ENCODE peak calls at places on chromosomes 12 and 14, in seven cellular contexts. One of them, this sample, is unnamed.

GRCh38 chr14:84707830-84708229 is 822.1 kb upstream of the FLRT2 start:
- DNase-seq in fibroblast of pulmonary artery: no peak
- DNase-seq in endodermal cell: peak
- DNase-seq in kidney epithelial cell: no peak
- DNase-seq in cardiac muscle cell: no peak
- DNase-seq in mucosa of descending colon: no peak
- DNase-seq in transverse colon: no peak
- DNase-seq in this sample: no peak

GRCh38 chr14:78902010-78902623 is 731.9 kb downstream of the NRXN3 start:
- DNase-seq in fibroblast of pulmonary artery: peak
- DNase-seq in endodermal cell: peak
- DNase-seq in kidney epithelial cell: no peak
- DNase-seq in cardiac muscle cell: peak
- DNase-seq in mucosa of descending colon: peak
- DNase-seq in transverse colon: peak
- DNase-seq in this sample: peak

GRCh38 chr12:110028323-110028722 is 20.0 kb downstream of the C12orf76 start:
- DNase-seq in fibroblast of pulmonary artery: no peak
- DNase-seq in endodermal cell: peak
- DNase-seq in kidney epithelial cell: no peak
- DNase-seq in cardiac muscle cell: no peak
- DNase-seq in mucosa of descending colon: no peak
- DNase-seq in transverse colon: no peak
- DNase-seq in this sample: no peak

GRCh38 chr14:105641075-105641937 is 114.9 kb downstream of the TMEM121 start:
- DNase-seq in fibroblast of pulmonary artery: no peak
- DNase-seq in endodermal cell: no peak
- DNase-seq in kidney epithelial cell: no peak
- DNase-seq in cardiac muscle cell: no peak
- DNase-seq in mucosa of descending colon: no peak
- DNase-seq in transverse colon: no peak
- DNase-seq in this sample: no peak

GRCh38 chr14:21039585-21040369 is 2.4 kb upstream of the RNASE7 start:
- DNase-seq in fibroblast of pulmonary artery: peak
- DNase-seq in endodermal cell: peak
- DNase-seq in kidney epithelial cell: no peak
- DNase-seq in cardiac muscle cell: peak
- DNase-seq in mucosa of descending colon: peak
- DNase-seq in transverse colon: peak
- DNase-seq in this sample: peak

GRCh38 chr14:80522936-80523335 is 311.6 kb upstream of the DIO2 start:
- DNase-seq in fibroblast of pulmonary artery: peak
- DNase-seq in endodermal cell: no peak
- DNase-seq in kidney epithelial cell: no peak
- DNase-seq in cardiac muscle cell: no peak
- DNase-seq in mucosa of descending colon: no peak
- DNase-seq in transverse colon: no peak
- DNase-seq in this sample: no peak

GRCh38 chr12:13038491-13039161 is 5.6 kb upstream of the FAM234B start:
- DNase-seq in fibroblast of pulmonary artery: peak
- DNase-seq in endodermal cell: no peak
- DNase-seq in kidney epithelial cell: no peak
- DNase-seq in cardiac muscle cell: no peak
- DNase-seq in mucosa of descending colon: no peak
- DNase-seq in transverse colon: no peak
- DNase-seq in this sample: peak

GRCh38 chr12:109182041-109182839 is 65.9 kb downstream of the ACACB start:
- DNase-seq in fibroblast of pulmonary artery: no peak
- DNase-seq in endodermal cell: peak
- DNase-seq in kidney epithelial cell: no peak
- DNase-seq in cardiac muscle cell: no peak
- DNase-seq in mucosa of descending colon: no peak
- DNase-seq in transverse colon: no peak
- DNase-seq in this sample: peak

GRCh38 chr14:103871596-103872480 is 24.5 kb upstream of the PPP1R13B start:
- DNase-seq in fibroblast of pulmonary artery: no peak
- DNase-seq in endodermal cell: peak
- DNase-seq in kidney epithelial cell: no peak
- DNase-seq in cardiac muscle cell: peak
- DNase-seq in mucosa of descending colon: peak
- DNase-seq in transverse colon: peak
- DNase-seq in this sample: no peak

GRCh38 chr12:119369907-119370546 is 35.5 kb downstream of the CCDC60 start:
- DNase-seq in fibroblast of pulmonary artery: no peak
- DNase-seq in endodermal cell: no peak
- DNase-seq in kidney epithelial cell: no peak
- DNase-seq in cardiac muscle cell: no peak
- DNase-seq in mucosa of descending colon: no peak
- DNase-seq in transverse colon: no peak
- DNase-seq in this sample: no peak

GRCh38 chr14:49820176-49820575 is 32.4 kb downstream of the NEMF start:
- DNase-seq in fibroblast of pulmonary artery: no peak
- DNase-seq in endodermal cell: no peak
- DNase-seq in kidney epithelial cell: no peak
- DNase-seq in cardiac muscle cell: no peak
- DNase-seq in mucosa of descending colon: no peak
- DNase-seq in transverse colon: no peak
- DNase-seq in this sample: no peak

GRCh38 chr12:42679402-42679801 is 89.9 kb upstream of the PRICKLE1 start:
- DNase-seq in fibroblast of pulmonary artery: no peak
- DNase-seq in endodermal cell: no peak
- DNase-seq in kidney epithelial cell: peak
- DNase-seq in cardiac muscle cell: peak
- DNase-seq in mucosa of descending colon: no peak
- DNase-seq in transverse colon: no peak
- DNase-seq in this sample: peak

GRCh38 chr14:27409936-27410335 is 812.1 kb upstream of the NOVA1 start:
- DNase-seq in fibroblast of pulmonary artery: no peak
- DNase-seq in endodermal cell: no peak
- DNase-seq in kidney epithelial cell: no peak
- DNase-seq in cardiac muscle cell: no peak
- DNase-seq in mucosa of descending colon: no peak
- DNase-seq in transverse colon: no peak
- DNase-seq in this sample: no peak

GRCh38 chr12:48160807-48161206 is 3.5 kb upstream of the ASB8 start:
- DNase-seq in fibroblast of pulmonary artery: peak
- DNase-seq in endodermal cell: no peak
- DNase-seq in kidney epithelial cell: no peak
- DNase-seq in cardiac muscle cell: no peak
- DNase-seq in mucosa of descending colon: no peak
- DNase-seq in transverse colon: no peak
- DNase-seq in this sample: no peak

GRCh38 chr12:111448266-111448830 is 42.6 kb downstream of the SH2B3 start:
- DNase-seq in fibroblast of pulmonary artery: no peak
- DNase-seq in endodermal cell: peak
- DNase-seq in kidney epithelial cell: no peak
- DNase-seq in cardiac muscle cell: no peak
- DNase-seq in mucosa of descending colon: no peak
- DNase-seq in transverse colon: no peak
- DNase-seq in this sample: no peak

GRCh38 chr12:120972870-120973543 is 5.3 kb upstream of the HNF1A start:
- DNase-seq in fibroblast of pulmonary artery: no peak
- DNase-seq in endodermal cell: peak
- DNase-seq in kidney epithelial cell: peak
- DNase-seq in cardiac muscle cell: peak
- DNase-seq in mucosa of descending colon: no peak
- DNase-seq in transverse colon: no peak
- DNase-seq in this sample: no peak

GRCh38 chr14:72478397-72479025 is 415.4 kb downstream of the DPF3 start:
- DNase-seq in fibroblast of pulmonary artery: no peak
- DNase-seq in endodermal cell: no peak
- DNase-seq in kidney epithelial cell: peak
- DNase-seq in cardiac muscle cell: no peak
- DNase-seq in mucosa of descending colon: no peak
- DNase-seq in transverse colon: no peak
- DNase-seq in this sample: no peak

GRCh38 chr14:99173086-99173485 is 98.9 kb downstream of the BCL11B start:
- DNase-seq in fibroblast of pulmonary artery: no peak
- DNase-seq in endodermal cell: peak
- DNase-seq in kidney epithelial cell: no peak
- DNase-seq in cardiac muscle cell: no peak
- DNase-seq in mucosa of descending colon: no peak
- DNase-seq in transverse colon: no peak
- DNase-seq in this sample: no peak

GRCh38 chr12:51887476-51888315 is at the start of gene ANKRD33:
- DNase-seq in fibroblast of pulmonary artery: no peak
- DNase-seq in endodermal cell: peak
- DNase-seq in kidney epithelial cell: no peak
- DNase-seq in cardiac muscle cell: peak
- DNase-seq in mucosa of descending colon: peak
- DNase-seq in transverse colon: peak
- DNase-seq in this sample: no peak

GRCh38 chr14:68616255-68616902 is 176.5 kb downstream of the ZFP36L1 start:
- DNase-seq in fibroblast of pulmonary artery: peak
- DNase-seq in endodermal cell: no peak
- DNase-seq in kidney epithelial cell: no peak
- DNase-seq in cardiac muscle cell: no peak
- DNase-seq in mucosa of descending colon: no peak
- DNase-seq in transverse colon: no peak
- DNase-seq in this sample: peak

GRCh38 chr12:71626768-71627167 is 36.9 kb downstream of the ZFC3H1 start:
- DNase-seq in fibroblast of pulmonary artery: peak
- DNase-seq in endodermal cell: no peak
- DNase-seq in kidney epithelial cell: no peak
- DNase-seq in cardiac muscle cell: no peak
- DNase-seq in mucosa of descending colon: no peak
- DNase-seq in transverse colon: no peak
- DNase-seq in this sample: peak

GRCh38 chr12:93540506-93540905 is 32.0 kb upstream of the SOCS2 start:
- DNase-seq in fibroblast of pulmonary artery: peak
- DNase-seq in endodermal cell: no peak
- DNase-seq in kidney epithelial cell: no peak
- DNase-seq in cardiac muscle cell: no peak
- DNase-seq in mucosa of descending colon: no peak
- DNase-seq in transverse colon: no peak
- DNase-seq in this sample: no peak

GRCh38 chr12:93536766-93537515 is 35.5 kb upstream of the SOCS2 start:
- DNase-seq in fibroblast of pulmonary artery: no peak
- DNase-seq in endodermal cell: peak
- DNase-seq in kidney epithelial cell: no peak
- DNase-seq in cardiac muscle cell: peak
- DNase-seq in mucosa of descending colon: no peak
- DNase-seq in transverse colon: no peak
- DNase-seq in this sample: no peak

GRCh38 chr12:93536111-93536765 is 36.2 kb upstream of the SOCS2 start:
- DNase-seq in fibroblast of pulmonary artery: no peak
- DNase-seq in endodermal cell: no peak
- DNase-seq in kidney epithelial cell: no peak
- DNase-seq in cardiac muscle cell: no peak
- DNase-seq in mucosa of descending colon: no peak
- DNase-seq in transverse colon: no peak
- DNase-seq in this sample: no peak

GRCh38 chr12:93539821-93540220 is 32.7 kb upstream of the SOCS2 start:
- DNase-seq in fibroblast of pulmonary artery: no peak
- DNase-seq in endodermal cell: peak
- DNase-seq in kidney epithelial cell: no peak
- DNase-seq in cardiac muscle cell: no peak
- DNase-seq in mucosa of descending colon: no peak
- DNase-seq in transverse colon: no peak
- DNase-seq in this sample: no peak

GRCh38 chr12:93537769-93538168 is 34.7 kb upstream of the SOCS2 start:
- DNase-seq in fibroblast of pulmonary artery: no peak
- DNase-seq in endodermal cell: peak
- DNase-seq in kidney epithelial cell: no peak
- DNase-seq in cardiac muscle cell: no peak
- DNase-seq in mucosa of descending colon: no peak
- DNase-seq in transverse colon: no peak
- DNase-seq in this sample: no peak
- TF ChIP-seq CTCF in fibroblast of pulmonary artery: peak
- TF ChIP-seq CTCF in endodermal cell: peak
- TF ChIP-seq CTCF in kidney epithelial cell: no peak
- TF ChIP-seq CTCF in cardiac muscle cell: peak
- TF ChIP-seq CTCF in mucosa of descending colon: no peak
- TF ChIP-seq CTCF in transverse colon: no peak
- TF ChIP-seq CTCF in this sample: no peak

GRCh38 chr12:6778571-6779550 is 6.5 kb downstream of the LAG3 start:
- DNase-seq in fibroblast of pulmonary artery: peak
- DNase-seq in endodermal cell: peak
- DNase-seq in kidney epithelial cell: peak
- DNase-seq in cardiac muscle cell: peak
- DNase-seq in mucosa of descending colon: peak
- DNase-seq in transverse colon: peak
- DNase-seq in this sample: peak

GRCh38 chr12:6779667-6780459 is 7.5 kb downstream of the LAG3 start:
- DNase-seq in fibroblast of pulmonary artery: no peak
- DNase-seq in endodermal cell: no peak
- DNase-seq in kidney epithelial cell: no peak
- DNase-seq in cardiac muscle cell: no peak
- DNase-seq in mucosa of descending colon: no peak
- DNase-seq in transverse colon: no peak
- DNase-seq in this sample: no peak

GRCh38 chr12:6780573-6780972 is 8.3 kb downstream of the LAG3 start:
- DNase-seq in fibroblast of pulmonary artery: no peak
- DNase-seq in endodermal cell: peak
- DNase-seq in kidney epithelial cell: no peak
- DNase-seq in cardiac muscle cell: no peak
- DNase-seq in mucosa of descending colon: no peak
- DNase-seq in transverse colon: no peak
- DNase-seq in this sample: no peak

GRCh38 chr12:6777386-6777785 is 5.1 kb downstream of the LAG3 start:
- DNase-seq in fibroblast of pulmonary artery: no peak
- DNase-seq in endodermal cell: no peak
- DNase-seq in kidney epithelial cell: no peak
- DNase-seq in cardiac muscle cell: no peak
- DNase-seq in mucosa of descending colon: no peak
- DNase-seq in transverse colon: no peak
- DNase-seq in this sample: no peak

DNA sequence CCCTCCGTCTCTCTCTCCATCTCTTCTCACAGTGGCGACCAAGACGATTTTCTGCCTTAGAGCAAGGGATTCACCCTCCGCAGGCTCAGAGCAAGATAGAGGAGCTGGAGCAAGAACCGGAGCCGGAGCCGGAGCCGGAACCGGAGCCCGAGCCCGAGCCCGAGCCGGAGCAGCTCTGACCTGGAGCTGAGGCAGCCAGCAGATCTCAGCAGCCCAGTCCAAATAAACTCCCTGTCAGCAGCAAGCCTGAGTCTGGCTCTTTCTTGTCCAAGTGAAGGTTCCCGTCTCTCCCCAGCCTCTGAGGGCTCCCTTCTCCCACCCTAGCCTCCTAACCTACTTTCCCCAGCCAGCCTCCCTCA is 5.9 kb downstream of the LAG3 start:
- DNase-seq in fibroblast of pulmonary artery: no peak
- DNase-seq in endodermal cell: peak
- DNase-seq in kidney epithelial cell: no peak
- DNase-seq in cardiac muscle cell: no peak
- DNase-seq in mucosa of descending colon: no peak
- DNase-seq in transverse colon: peak
- DNase-seq in this sample: no peak
- H3K4me3 ChIP-seq in fibroblast of pulmonary artery: peak
- H3K4me3 ChIP-seq in endodermal cell: peak
- H3K4me3 ChIP-seq in kidney epithelial cell: no peak
- H3K4me3 ChIP-seq in cardiac muscle cell: peak
- H3K4me3 ChIP-seq in mucosa of descending colon: no peak
- H3K4me3 ChIP-seq in transverse colon: peak
- H3K4me3 ChIP-seq in this sample: peak

GRCh38 chr12:63766498-63766897 is 13.2 kb upstream of the RXYLT1 start:
- DNase-seq in fibroblast of pulmonary artery: no peak
- DNase-seq in endodermal cell: no peak
- DNase-seq in kidney epithelial cell: no peak
- DNase-seq in cardiac muscle cell: no peak
- DNase-seq in mucosa of descending colon: no peak
- DNase-seq in transverse colon: no peak
- DNase-seq in this sample: no peak
- TF ChIP-seq CTCF in fibroblast of pulmonary artery: peak
- TF ChIP-seq CTCF in endodermal cell: peak
- TF ChIP-seq CTCF in kidney epithelial cell: peak
- TF ChIP-seq CTCF in cardiac muscle cell: peak
- TF ChIP-seq CTCF in mucosa of descending colon: no peak
- TF ChIP-seq CTCF in transverse colon: no peak
- TF ChIP-seq CTCF in this sample: peak

GRCh38 chr14:100709252-100709955 is 17.3 kb upstream of the DLK1 start:
- DNase-seq in fibroblast of pulmonary artery: peak
- DNase-seq in endodermal cell: peak
- DNase-seq in kidney epithelial cell: no peak
- DNase-seq in cardiac muscle cell: peak
- DNase-seq in mucosa of descending colon: no peak
- DNase-seq in transverse colon: no peak
- DNase-seq in this sample: peak
- H3K4me3 ChIP-seq in fibroblast of pulmonary artery: peak
- H3K4me3 ChIP-seq in endodermal cell: no peak
- H3K4me3 ChIP-seq in kidney epithelial cell: no peak
- H3K4me3 ChIP-seq in cardiac muscle cell: no peak
- H3K4me3 ChIP-seq in mucosa of descending colon: no peak
- H3K4me3 ChIP-seq in transverse colon: no peak
- H3K4me3 ChIP-seq in this sample: peak

This sample was measured in astrocyte of the spinal cord.